ENCODE peak calls at places on chromosome 10, in seven cellular contexts. K is fibroblast of mammary gland; T is GM12865; E is cardiac muscle cell; R is GM06990; M is BJ; L is CD8-positive, alpha-beta T cell. I is an unnamed sample.

GRCh38 chr10:124820121-124820520 is 18.5 kb downstream of the ABRAXAS2 start:
- DNase-seq in K (no peak), T (no peak), E (no peak), R (no peak), M (no peak), L (no peak), I (no peak)

GRCh38 chr10:110107887-110108286 is 99.5 kb upstream of the MXI1 start:
- DNase-seq in K (no peak), T (no peak), E (no peak), R (no peak), M (no peak), L (no peak), I (no peak)

GRCh38 chr10:99835947-99836346 is 53.5 kb downstream of the ABCC2 start:
- DNase-seq in K (no peak), T (no peak), E (no peak), R (no peak), M (no peak), L (no peak), I (no peak)

GRCh38 chr10:15369642-15370211 is 1.4 kb downstream of the FAM171A1 start:
- DNase-seq in K (no peak), T (no peak), E (peak), R (peak), M (no peak), L (no peak), I (no peak)

GRCh38 chr10:102632394-102633062 is 11.8 kb upstream of the TRIM8 start:
- DNase-seq in K (peak), T (no peak), E (peak), R (no peak), M (no peak), L (no peak), I (peak)

GRCh38 chr10:48678041-48678440 is 6.6 kb upstream of the WDFY4 start:
- DNase-seq in K (no peak), T (peak), E (no peak), R (no peak), M (no peak), L (no peak), I (no peak)

GRCh38 chr10:74011762-74012161 is 13.8 kb downstream of the VCL start:
- DNase-seq in K (peak), T (no peak), E (no peak), R (no peak), M (no peak), L (no peak), I (peak)

GRCh38 chr10:108566216-108567107 is 1356.8 kb downstream of the XPNPEP1 start:
- DNase-seq in K (no peak), T (no peak), E (no peak), R (no peak), M (no peak), L (no peak), I (no peak)

GRCh38 chr10:27998178-27998953 is 513 bp downstream of the ODAD2 start:
- DNase-seq in K (no peak), T (no peak), E (peak), R (peak), M (no peak), L (no peak), I (no peak)

GRCh38 chr10:123509338-123509737 is 156.8 kb upstream of the GPR26 start:
- DNase-seq in K (no peak), T (no peak), E (no peak), R (no peak), M (no peak), L (no peak), I (no peak)

GRCh38 chr10:132588301-132589013 is 50.9 kb downstream of the INPP5A start:
- DNase-seq in K (peak), T (peak), E (no peak), R (peak), M (no peak), L (no peak), I (peak)

GRCh38 chr10:1660815-1661214 is 76.5 kb downstream of the ADARB2 start:
- DNase-seq in K (no peak), T (no peak), E (no peak), R (no peak), M (no peak), L (no peak), I (no peak)

GRCh38 chr10:14558025-14558424 is 216.7 kb downstream of the FAM107B start:
- DNase-seq in K (no peak), T (no peak), E (no peak), R (no peak), M (no peak), L (no peak), I (no peak)

GRCh38 chr10:80501913-80502521 is 35.7 kb upstream of the SH2D4B start:
- DNase-seq in K (peak), T (no peak), E (no peak), R (no peak), M (no peak), L (no peak), I (no peak)

GRCh38 chr10:131078131-131078881 is 233.2 kb downstream of the TCERG1L start:
- DNase-seq in K (no peak), T (no peak), E (no peak), R (no peak), M (no peak), L (no peak), I (no peak)

GRCh38 chr10:124035306-124035927 is 58.0 kb downstream of the CHST15 start:
- DNase-seq in K (no peak), T (no peak), E (no peak), R (no peak), M (no peak), L (no peak), I (no peak)

GRCh38 chr10:102744374-102745051 is 765 bp downstream of the WBP1L start:
- DNase-seq in K (peak), T (peak), E (no peak), R (no peak), M (no peak), L (no peak), I (no peak)

GRCh38 chr10:77391605-77392235 is 245.9 kb downstream of the KCNMA1 start:
- DNase-seq in K (peak), T (peak), E (peak), R (no peak), M (peak), L (no peak), I (peak)

GRCh38 chr10:110405401-110405800 is 92.3 kb upstream of the DUSP5 start:
- DNase-seq in K (no peak), T (no peak), E (no peak), R (no peak), M (no peak), L (no peak), I (no peak)

GRCh38 chr10:91587710-91588638 is 44.9 kb downstream of the PPP1R3C start:
- DNase-seq in K (peak), T (no peak), E (peak), R (no peak), M (no peak), L (no peak), I (peak)

GRCh38 chr10:49327036-49327813 is 28.3 kb downstream of the C10orf71 start:
- DNase-seq in K (no peak), T (no peak), E (no peak), R (no peak), M (no peak), L (no peak), I (no peak)

GRCh38 chr10:88921194-88921593 is 31.4 kb downstream of the ACTA2 start:
- DNase-seq in K (no peak), T (no peak), E (no peak), R (no peak), M (no peak), L (no peak), I (no peak)

GRCh38 chr10:73044378-73045285 is 52.0 kb downstream of the P4HA1 start:
- DNase-seq in K (peak), T (no peak), E (no peak), R (no peak), M (peak), L (no peak), I (peak)

GRCh38 chr10:5958680-5959079 is 18.7 kb downstream of the IL15RA start:
- DNase-seq in K (no peak), T (no peak), E (no peak), R (no peak), M (no peak), L (no peak), I (no peak)

GRCh38 chr10:102675887-102676616 is 31.8 kb downstream of the TRIM8 start:
- DNase-seq in K (peak), T (peak), E (no peak), R (peak), M (peak), L (no peak), I (peak)

GRCh38 chr10:132810141-132810806 is 24.3 kb upstream of the NKX6-2 start:
- DNase-seq in K (no peak), T (no peak), E (no peak), R (no peak), M (no peak), L (no peak), I (no peak)

GRCh38 chr10:112526906-112527305 is 79.9 kb downstream of the VTI1A start:
- DNase-seq in K (peak), T (no peak), E (no peak), R (no peak), M (no peak), L (no peak), I (no peak)

GRCh38 chr10:96840841-96841518 is 8.9 kb downstream of the LCOR start:
- DNase-seq in K (peak), T (no peak), E (no peak), R (no peak), M (no peak), L (no peak), I (peak)

GRCh38 chr10:21533577-21534475 is at the start of gene MLLT10:
- DNase-seq in K (peak), T (peak), E (peak), R (peak), M (peak), L (peak), I (peak)
- TF ChIP-seq CTCF in K (peak), T (no peak), E (peak), R (no peak), M (peak), L (peak), I (peak)

GRCh38 chr10:121511943-121512342 is 86.3 kb downstream of the FGFR2 start:
- DNase-seq in K (no peak), T (no peak), E (no peak), R (no peak), M (no peak), L (no peak), I (no peak)

GRCh38 chr10:121510201-121510771 is 88.0 kb downstream of the FGFR2 start:
- DNase-seq in K (no peak), T (no peak), E (no peak), R (no peak), M (no peak), L (no peak), I (no peak)

GRCh38 chr10:121516483-121516882 is 81.8 kb downstream of the FGFR2 start:
- DNase-seq in K (no peak), T (peak), E (no peak), R (peak), M (no peak), L (no peak), I (no peak)

GRCh38 chr10:121516071-121516470 is 82.2 kb downstream of the FGFR2 start:
- DNase-seq in K (no peak), T (no peak), E (no peak), R (no peak), M (no peak), L (no peak), I (no peak)

DNA sequence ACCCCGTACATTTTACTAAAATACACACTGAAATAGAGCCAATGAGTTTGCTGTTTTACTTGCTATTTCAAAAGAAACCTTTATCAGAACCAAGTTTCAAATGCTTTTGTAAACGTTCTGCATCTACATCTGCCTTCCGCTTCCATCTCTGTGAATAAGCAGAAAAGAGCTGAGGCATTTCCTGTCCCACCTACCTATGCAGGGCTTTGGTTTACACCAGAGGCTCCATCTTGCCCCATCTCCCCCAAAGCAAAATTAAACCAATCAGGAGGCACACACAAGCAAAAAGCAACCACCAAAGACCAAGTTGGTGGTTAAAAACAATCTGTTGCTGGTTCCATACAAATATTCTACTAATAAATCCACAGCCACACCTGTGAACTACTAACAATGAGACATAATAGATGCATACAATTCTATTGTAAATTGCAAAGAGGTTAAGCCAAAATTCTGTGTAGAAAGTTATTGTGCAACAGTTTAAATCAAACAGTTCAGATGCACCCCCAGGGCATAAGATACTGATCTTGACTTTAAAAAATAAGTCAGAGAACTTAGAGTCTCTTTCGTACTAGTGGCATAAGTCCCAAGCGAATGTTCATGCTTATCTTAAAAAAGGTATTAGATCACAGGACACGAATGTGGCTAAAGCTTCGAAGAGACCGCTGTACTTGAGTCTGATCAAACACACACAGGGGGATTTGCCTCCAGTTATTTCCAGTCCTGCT is 83.9 kb downstream of the FGFR2 start:
- DNase-seq in K (no peak), T (no peak), E (no peak), R (no peak), M (no peak), L (no peak), I (no peak)
- H3K4me3 ChIP-seq in K (no peak), T (no peak), E (no peak), R (no peak), M (no peak), L (no peak), I (no peak)

GRCh38 chr10:34957531-34957930 is 132.6 kb downstream of the CUL2 start:
- DNase-seq in K (no peak), T (no peak), E (no peak), R (no peak), M (no peak), L (no peak), I (no peak)

GRCh38 chr10:34959321-34959720 is 130.8 kb downstream of the CUL2 start:
- DNase-seq in K (no peak), T (no peak), E (peak), R (no peak), M (no peak), L (no peak), I (no peak)

GRCh38 chr10:34955391-34955790 is 134.8 kb downstream of the CUL2 start:
- DNase-seq in K (no peak), T (no peak), E (no peak), R (no peak), M (no peak), L (no peak), I (no peak)

GRCh38 chr10:34954142-34954541 is 136.0 kb downstream of the CUL2 start:
- DNase-seq in K (no peak), T (no peak), E (no peak), R (no peak), M (no peak), L (no peak), I (no peak)

DNA sequence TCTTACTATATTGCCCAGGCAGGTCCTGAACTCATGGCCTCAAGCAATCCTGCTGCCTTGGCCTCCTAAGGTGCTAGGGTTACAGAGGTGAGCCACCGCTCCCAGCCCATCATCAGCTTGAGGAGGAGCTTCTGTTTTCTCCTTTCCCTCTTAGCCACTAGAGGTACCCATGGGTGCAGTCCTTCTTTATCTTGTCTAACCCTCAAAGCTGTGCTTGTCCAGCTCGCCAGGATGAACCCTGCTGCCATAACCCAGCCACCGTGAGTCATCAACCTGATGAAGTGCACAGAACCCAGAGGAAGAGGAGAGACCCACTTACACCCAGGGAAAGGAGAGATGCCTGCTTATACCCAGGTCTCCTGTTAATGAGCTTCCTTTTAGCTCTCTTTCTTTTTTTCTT is 133.4 kb downstream of the CUL2 start:
- DNase-seq in K (peak), T (no peak), E (no peak), R (no peak), M (no peak), L (no peak), I (no peak)
- TF ChIP-seq CTCF in K (no peak), T (no peak), E (no peak), R (no peak), M (no peak), L (no peak), I (no peak)

GRCh38 chr10:122498521-122498920 is 37.2 kb downstream of the HTRA1 start:
- DNase-seq in K (peak), T (no peak), E (no peak), R (no peak), M (no peak), L (no peak), I (no peak)
- H3K4me3 ChIP-seq in K (no peak), T (no peak), E (no peak), R (no peak), M (no peak), L (no peak), I (no peak)

GRCh38 chr10:24574161-24574560 is 149.5 kb downstream of the ARHGAP21 start:
- DNase-seq in K (no peak), T (no peak), E (no peak), R (no peak), M (no peak), L (no peak), I (no peak)

GRCh38 chr10:24570658-24571426 is 152.8 kb downstream of the ARHGAP21 start:
- DNase-seq in K (no peak), T (no peak), E (no peak), R (no peak), M (no peak), L (no peak), I (no peak)

GRCh38 chr10:24571870-24572450 is 151.7 kb downstream of the ARHGAP21 start:
- DNase-seq in K (no peak), T (no peak), E (no peak), R (no peak), M (no peak), L (no peak), I (no peak)

GRCh38 chr10:24575462-24576002 is 148.2 kb downstream of the ARHGAP21 start:
- DNase-seq in K (no peak), T (no peak), E (no peak), R (no peak), M (no peak), L (no peak), I (no peak)

GRCh38 chr10:24574578-24575155 is 149.0 kb downstream of the ARHGAP21 start:
- DNase-seq in K (no peak), T (no peak), E (no peak), R (no peak), M (no peak), L (no peak), I (no peak)
- TF ChIP-seq CTCF in K (no peak), T (no peak), E (no peak), R (no peak), M (no peak), L (no peak), I (no peak)

GRCh38 chr10:59675812-59676211 is 33.8 kb downstream of the SLC16A9 start:
- DNase-seq in K (no peak), T (no peak), E (peak), R (no peak), M (no peak), L (no peak), I (no peak)

GRCh38 chr10:59670269-59670668 is 39.4 kb downstream of the SLC16A9 start:
- DNase-seq in K (no peak), T (no peak), E (no peak), R (no peak), M (no peak), L (no peak), I (no peak)

GRCh38 chr10:59668081-59668480 is 41.6 kb downstream of the SLC16A9 start:
- DNase-seq in K (no peak), T (no peak), E (no peak), R (no peak), M (no peak), L (no peak), I (no peak)

GRCh38 chr10:59674211-59674836 is 35.3 kb downstream of the SLC16A9 start:
- DNase-seq in K (peak), T (no peak), E (no peak), R (no peak), M (peak), L (no peak), I (peak)

GRCh38 chr10:59672150-59672875 is 37.3 kb downstream of the SLC16A9 start:
- DNase-seq in K (no peak), T (peak), E (no peak), R (no peak), M (no peak), L (no peak), I (no peak)
- H3K4me3 ChIP-seq in K (no peak), T (no peak), E (no peak), R (no peak), M (no peak), L (no peak), I (no peak)

GRCh38 chr10:79155301-79156081 is 86.7 kb downstream of the ZMIZ1 start:
- DNase-seq in K (peak), T (no peak), E (no peak), R (no peak), M (no peak), L (no peak), I (no peak)
- TF ChIP-seq CTCF in K (no peak), T (no peak), E (peak), R (peak), M (no peak), L (no peak), I (no peak)

I was measured in fibroblast of pulmonary artery.